ENCODE peak calls at places on chromosomes 2 and 18, in five cellular contexts. One of them, this sample, is unnamed. For H3K9me3 and H3K27me3, the result is how much of the 10 kb centered on the place peaks cover.

GRCh38 chr18:30920757-30921156 is 121.8 kb downstream of the DSC3 start:
- DNase-seq in naive thymus-derived CD4-positive, alpha-beta T cell: no peak
- DNase-seq in heart left ventricle: no peak
- DNase-seq in CD8-positive, alpha-beta memory T cell: no peak
- DNase-seq in CD4-positive, alpha-beta memory T cell: no peak
- DNase-seq in this sample: no peak

GRCh38 chr2:67453365-67453764 is 56.2 kb downstream of the ETAA1 start:
- DNase-seq in naive thymus-derived CD4-positive, alpha-beta T cell: no peak
- DNase-seq in heart left ventricle: no peak
- DNase-seq in CD8-positive, alpha-beta memory T cell: no peak
- DNase-seq in CD4-positive, alpha-beta memory T cell: no peak
- DNase-seq in this sample: no peak

GRCh38 chr2:152472524-152472923 is 137.6 kb downstream of the FMNL2 start:
- DNase-seq in naive thymus-derived CD4-positive, alpha-beta T cell: no peak
- DNase-seq in heart left ventricle: no peak
- DNase-seq in CD8-positive, alpha-beta memory T cell: no peak
- DNase-seq in CD4-positive, alpha-beta memory T cell: no peak
- DNase-seq in this sample: no peak

GRCh38 chr2:210443527-210443926 is 33.0 kb downstream of the LANCL1 start:
- DNase-seq in naive thymus-derived CD4-positive, alpha-beta T cell: no peak
- DNase-seq in heart left ventricle: no peak
- DNase-seq in CD8-positive, alpha-beta memory T cell: no peak
- DNase-seq in CD4-positive, alpha-beta memory T cell: no peak
- DNase-seq in this sample: no peak

GRCh38 chr2:166765141-166765540 is 123.1 kb upstream of the XIRP2 start:
- DNase-seq in naive thymus-derived CD4-positive, alpha-beta T cell: no peak
- DNase-seq in heart left ventricle: no peak
- DNase-seq in CD8-positive, alpha-beta memory T cell: no peak
- DNase-seq in CD4-positive, alpha-beta memory T cell: no peak
- DNase-seq in this sample: no peak

GRCh38 chr2:140975237-140975636 is 1155.6 kb downstream of the LRP1B start:
- DNase-seq in naive thymus-derived CD4-positive, alpha-beta T cell: no peak
- DNase-seq in heart left ventricle: no peak
- DNase-seq in CD8-positive, alpha-beta memory T cell: no peak
- DNase-seq in CD4-positive, alpha-beta memory T cell: no peak
- DNase-seq in this sample: no peak

GRCh38 chr2:63981702-63982103 is 37.5 kb downstream of the VPS54 start:
- DNase-seq in naive thymus-derived CD4-positive, alpha-beta T cell: no peak
- DNase-seq in heart left ventricle: no peak
- DNase-seq in CD8-positive, alpha-beta memory T cell: no peak
- DNase-seq in CD4-positive, alpha-beta memory T cell: no peak
- DNase-seq in this sample: no peak

GRCh38 chr2:119156105-119156890 is 2.3 kb downstream of the C1QL2 start:
- DNase-seq in naive thymus-derived CD4-positive, alpha-beta T cell: no peak
- DNase-seq in heart left ventricle: no peak
- DNase-seq in CD8-positive, alpha-beta memory T cell: no peak
- DNase-seq in CD4-positive, alpha-beta memory T cell: no peak
- DNase-seq in this sample: no peak

GRCh38 chr18:41456791-41457190 is 498.2 kb upstream of the PIK3C3 start:
- DNase-seq in naive thymus-derived CD4-positive, alpha-beta T cell: no peak
- DNase-seq in heart left ventricle: no peak
- DNase-seq in CD8-positive, alpha-beta memory T cell: no peak
- DNase-seq in CD4-positive, alpha-beta memory T cell: no peak
- DNase-seq in this sample: no peak

GRCh38 chr2:68747413-68747812 is 12.8 kb downstream of the ARHGAP25 start:
- DNase-seq in naive thymus-derived CD4-positive, alpha-beta T cell: no peak
- DNase-seq in heart left ventricle: no peak
- DNase-seq in CD8-positive, alpha-beta memory T cell: no peak
- DNase-seq in CD4-positive, alpha-beta memory T cell: no peak
- DNase-seq in this sample: peak

GRCh38 chr2:240204431-240205276 is 64.2 kb upstream of the OTOS start:
- DNase-seq in naive thymus-derived CD4-positive, alpha-beta T cell: no peak
- DNase-seq in heart left ventricle: peak
- DNase-seq in CD8-positive, alpha-beta memory T cell: no peak
- DNase-seq in CD4-positive, alpha-beta memory T cell: no peak
- DNase-seq in this sample: no peak

GRCh38 chr18:79507546-79508480 is 112.1 kb downstream of the NFATC1 start:
- DNase-seq in naive thymus-derived CD4-positive, alpha-beta T cell: peak
- DNase-seq in heart left ventricle: peak
- DNase-seq in CD8-positive, alpha-beta memory T cell: peak
- DNase-seq in CD4-positive, alpha-beta memory T cell: no peak
- DNase-seq in this sample: no peak

GRCh38 chr2:8548065-8548870 is 133.6 kb upstream of the ID2 start:
- DNase-seq in naive thymus-derived CD4-positive, alpha-beta T cell: no peak
- DNase-seq in heart left ventricle: no peak
- DNase-seq in CD8-positive, alpha-beta memory T cell: no peak
- DNase-seq in CD4-positive, alpha-beta memory T cell: no peak
- DNase-seq in this sample: no peak

GRCh38 chr18:6633370-6633769 is 96.1 kb upstream of the ARHGAP28 start:
- DNase-seq in naive thymus-derived CD4-positive, alpha-beta T cell: no peak
- DNase-seq in heart left ventricle: no peak
- DNase-seq in CD8-positive, alpha-beta memory T cell: no peak
- DNase-seq in CD4-positive, alpha-beta memory T cell: no peak
- DNase-seq in this sample: no peak

GRCh38 chr2:8644605-8645175 is 37.2 kb upstream of the ID2 start:
- DNase-seq in naive thymus-derived CD4-positive, alpha-beta T cell: no peak
- DNase-seq in heart left ventricle: no peak
- DNase-seq in CD8-positive, alpha-beta memory T cell: no peak
- DNase-seq in CD4-positive, alpha-beta memory T cell: no peak
- DNase-seq in this sample: no peak

GRCh38 chr2:235749121-235749780 is 255.4 kb downstream of the AGAP1 start:
- DNase-seq in naive thymus-derived CD4-positive, alpha-beta T cell: no peak
- DNase-seq in heart left ventricle: no peak
- DNase-seq in CD8-positive, alpha-beta memory T cell: no peak
- DNase-seq in CD4-positive, alpha-beta memory T cell: no peak
- DNase-seq in this sample: no peak

DNA sequence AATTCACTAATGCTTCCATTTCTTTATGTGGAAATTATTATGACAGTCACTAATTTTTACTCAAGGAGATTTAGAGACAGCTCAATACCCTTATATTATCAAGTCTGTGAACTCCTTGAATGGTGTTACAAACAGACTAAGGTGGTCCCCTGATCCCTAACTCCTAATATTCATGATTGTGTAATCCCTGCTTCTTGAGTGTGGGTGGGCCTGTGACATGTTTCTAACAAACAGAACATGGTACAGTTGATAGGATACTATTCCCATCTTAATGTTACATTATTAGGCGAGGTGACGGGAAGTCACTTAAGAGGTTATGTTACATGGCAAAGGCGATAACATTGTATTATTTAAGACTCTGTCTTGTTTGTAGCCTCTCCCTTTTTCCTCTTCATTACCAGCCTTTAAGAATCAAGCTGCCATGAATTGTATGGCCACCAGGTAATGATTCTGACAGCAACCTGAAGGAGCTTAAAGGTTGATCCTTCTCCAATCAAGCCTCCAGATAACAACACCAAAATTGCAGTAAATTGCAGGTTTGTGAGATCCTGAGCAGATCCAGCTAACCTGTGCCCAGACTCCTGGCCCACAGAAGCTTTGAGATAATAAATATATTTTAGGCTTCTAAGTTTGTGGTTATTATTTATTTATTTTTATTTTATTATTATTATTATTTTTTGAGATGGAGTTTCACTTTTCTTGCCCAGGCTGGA is 32.1 kb downstream of the CYTIP start:
- DNase-seq in naive thymus-derived CD4-positive, alpha-beta T cell: no peak
- DNase-seq in heart left ventricle: no peak
- DNase-seq in CD8-positive, alpha-beta memory T cell: no peak
- DNase-seq in CD4-positive, alpha-beta memory T cell: no peak
- DNase-seq in this sample: no peak
- H3K9me3 ChIP-seq in naive thymus-derived CD4-positive, alpha-beta T cell: under half
- H3K9me3 ChIP-seq in heart left ventricle: under half
- H3K9me3 ChIP-seq in CD8-positive, alpha-beta memory T cell: under half
- H3K9me3 ChIP-seq in CD4-positive, alpha-beta memory T cell: under half
- H3K9me3 ChIP-seq in this sample: under half

GRCh38 chr18:44816449-44816848 is 135.8 kb downstream of the SETBP1 start:
- DNase-seq in naive thymus-derived CD4-positive, alpha-beta T cell: no peak
- DNase-seq in heart left ventricle: no peak
- DNase-seq in CD8-positive, alpha-beta memory T cell: no peak
- DNase-seq in CD4-positive, alpha-beta memory T cell: no peak
- DNase-seq in this sample: no peak

GRCh38 chr18:44816028-44816427 is 135.3 kb downstream of the SETBP1 start:
- DNase-seq in naive thymus-derived CD4-positive, alpha-beta T cell: no peak
- DNase-seq in heart left ventricle: no peak
- DNase-seq in CD8-positive, alpha-beta memory T cell: no peak
- DNase-seq in CD4-positive, alpha-beta memory T cell: no peak
- DNase-seq in this sample: no peak

GRCh38 chr18:44819944-44820510 is 139.3 kb downstream of the SETBP1 start:
- DNase-seq in naive thymus-derived CD4-positive, alpha-beta T cell: no peak
- DNase-seq in heart left ventricle: peak
- DNase-seq in CD8-positive, alpha-beta memory T cell: no peak
- DNase-seq in CD4-positive, alpha-beta memory T cell: no peak
- DNase-seq in this sample: no peak

GRCh38 chr18:44818148-44818547 is 137.5 kb downstream of the SETBP1 start:
- DNase-seq in naive thymus-derived CD4-positive, alpha-beta T cell: no peak
- DNase-seq in heart left ventricle: no peak
- DNase-seq in CD8-positive, alpha-beta memory T cell: no peak
- DNase-seq in CD4-positive, alpha-beta memory T cell: no peak
- DNase-seq in this sample: no peak

GRCh38 chr18:44818668-44819403 is 138.1 kb downstream of the SETBP1 start:
- DNase-seq in naive thymus-derived CD4-positive, alpha-beta T cell: no peak
- DNase-seq in heart left ventricle: no peak
- DNase-seq in CD8-positive, alpha-beta memory T cell: no peak
- DNase-seq in CD4-positive, alpha-beta memory T cell: no peak
- DNase-seq in this sample: no peak
- H3K27ac ChIP-seq in naive thymus-derived CD4-positive, alpha-beta T cell: no peak
- H3K27ac ChIP-seq in heart left ventricle: no peak
- H3K27ac ChIP-seq in CD8-positive, alpha-beta memory T cell: no peak
- H3K27ac ChIP-seq in CD4-positive, alpha-beta memory T cell: no peak
- H3K27ac ChIP-seq in this sample: no peak

DNA sequence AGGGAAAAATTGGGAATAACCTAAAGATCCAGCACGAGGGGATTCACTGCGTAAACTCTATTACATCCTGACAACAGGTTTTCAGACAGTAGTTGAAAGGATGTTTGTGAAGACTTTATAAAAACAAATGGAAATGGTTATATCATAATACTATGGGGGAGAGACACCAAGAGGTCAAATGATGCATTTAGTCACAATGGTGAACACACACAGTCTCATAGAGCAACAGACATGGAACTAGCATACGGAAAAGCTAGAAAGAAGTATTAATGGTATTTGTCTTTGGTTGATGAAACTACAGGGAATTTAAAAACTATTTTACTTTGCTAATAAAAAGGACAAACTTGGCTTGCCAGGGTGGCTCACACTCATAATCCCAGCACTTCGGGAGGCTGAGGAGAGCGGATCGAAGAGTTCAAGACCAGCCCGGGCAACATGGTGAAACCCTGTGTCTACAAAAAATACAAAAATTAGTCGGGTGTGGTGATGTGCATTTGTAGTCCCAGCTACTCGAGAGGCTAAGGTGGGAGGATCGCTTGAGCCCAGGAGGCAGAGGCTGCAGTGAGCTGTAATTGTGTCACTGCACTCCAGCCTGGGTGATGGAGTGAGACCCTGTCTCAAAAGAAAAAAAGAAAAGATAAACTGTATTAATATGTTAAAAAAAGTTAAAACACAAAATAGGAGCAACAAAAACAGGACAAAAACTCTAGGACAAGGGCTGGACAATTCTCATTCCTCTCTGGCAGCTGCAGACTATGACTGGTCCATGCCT is 94.8 kb downstream of the MYCN start:
- DNase-seq in naive thymus-derived CD4-positive, alpha-beta T cell: no peak
- DNase-seq in heart left ventricle: no peak
- DNase-seq in CD8-positive, alpha-beta memory T cell: no peak
- DNase-seq in CD4-positive, alpha-beta memory T cell: no peak
- DNase-seq in this sample: no peak
- H3K27me3 ChIP-seq in naive thymus-derived CD4-positive, alpha-beta T cell: under half
- H3K27me3 ChIP-seq in heart left ventricle: under half
- H3K27me3 ChIP-seq in CD8-positive, alpha-beta memory T cell: under half
- H3K27me3 ChIP-seq in CD4-positive, alpha-beta memory T cell: under half
- H3K27me3 ChIP-seq in this sample: under half

GRCh38 chr18:14963246-14963645 is 215.3 kb downstream of the ANKRD30B start:
- DNase-seq in naive thymus-derived CD4-positive, alpha-beta T cell: no peak
- DNase-seq in heart left ventricle: no peak
- DNase-seq in CD8-positive, alpha-beta memory T cell: no peak
- DNase-seq in CD4-positive, alpha-beta memory T cell: no peak
- DNase-seq in this sample: peak

GRCh38 chr18:14962626-14963025 is 214.7 kb downstream of the ANKRD30B start:
- DNase-seq in naive thymus-derived CD4-positive, alpha-beta T cell: no peak
- DNase-seq in heart left ventricle: no peak
- DNase-seq in CD8-positive, alpha-beta memory T cell: no peak
- DNase-seq in CD4-positive, alpha-beta memory T cell: no peak
- DNase-seq in this sample: peak

GRCh38 chr18:14959550-14959949 is 211.6 kb downstream of the ANKRD30B start:
- DNase-seq in naive thymus-derived CD4-positive, alpha-beta T cell: no peak
- DNase-seq in heart left ventricle: no peak
- DNase-seq in CD8-positive, alpha-beta memory T cell: no peak
- DNase-seq in CD4-positive, alpha-beta memory T cell: no peak
- DNase-seq in this sample: peak

GRCh38 chr18:14964002-14964401 is 216.0 kb downstream of the ANKRD30B start:
- DNase-seq in naive thymus-derived CD4-positive, alpha-beta T cell: no peak
- DNase-seq in heart left ventricle: no peak
- DNase-seq in CD8-positive, alpha-beta memory T cell: no peak
- DNase-seq in CD4-positive, alpha-beta memory T cell: no peak
- DNase-seq in this sample: peak

DNA sequence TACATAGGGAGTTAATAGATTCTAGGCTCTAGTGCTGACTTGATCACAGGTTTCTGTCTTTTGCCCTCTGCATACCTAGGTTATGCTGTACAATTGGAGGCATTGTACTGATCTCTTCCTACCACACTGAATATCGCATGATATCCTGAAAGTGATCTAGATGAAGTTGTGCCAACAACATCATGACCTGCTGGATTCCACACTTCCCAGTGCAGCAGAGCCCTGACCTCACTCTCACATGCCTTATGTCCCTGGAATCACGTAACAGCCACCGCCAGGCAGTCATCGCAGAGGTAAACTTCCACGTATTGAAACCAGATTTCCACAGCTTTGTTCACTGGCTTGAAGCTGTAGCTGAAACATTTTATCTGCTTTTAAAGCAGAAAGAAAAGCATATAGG is 214.0 kb downstream of the ANKRD30B start:
- DNase-seq in naive thymus-derived CD4-positive, alpha-beta T cell: no peak
- DNase-seq in heart left ventricle: no peak
- DNase-seq in CD8-positive, alpha-beta memory T cell: no peak
- DNase-seq in CD4-positive, alpha-beta memory T cell: no peak
- DNase-seq in this sample: peak
- H3K9me3 ChIP-seq in naive thymus-derived CD4-positive, alpha-beta T cell: under half
- H3K9me3 ChIP-seq in heart left ventricle: under half
- H3K9me3 ChIP-seq in CD8-positive, alpha-beta memory T cell: under half
- H3K9me3 ChIP-seq in CD4-positive, alpha-beta memory T cell: under half
- H3K9me3 ChIP-seq in this sample: under half

GRCh38 chr18:8706545-8706980 is 1.2 kb downstream of the MTCL1 start:
- DNase-seq in naive thymus-derived CD4-positive, alpha-beta T cell: peak
- DNase-seq in heart left ventricle: no peak
- DNase-seq in CD8-positive, alpha-beta memory T cell: no peak
- DNase-seq in CD4-positive, alpha-beta memory T cell: peak
- DNase-seq in this sample: no peak

GRCh38 chr18:8704361-8705279 is 736 bp upstream of the MTCL1 start:
- DNase-seq in naive thymus-derived CD4-positive, alpha-beta T cell: peak
- DNase-seq in heart left ventricle: peak
- DNase-seq in CD8-positive, alpha-beta memory T cell: peak
- DNase-seq in CD4-positive, alpha-beta memory T cell: peak
- DNase-seq in this sample: peak

GRCh38 chr18:8705280-8705940 is at the start of gene MTCL1:
- DNase-seq in naive thymus-derived CD4-positive, alpha-beta T cell: peak
- DNase-seq in heart left ventricle: peak
- DNase-seq in CD8-positive, alpha-beta memory T cell: peak
- DNase-seq in CD4-positive, alpha-beta memory T cell: peak
- DNase-seq in this sample: peak

GRCh38 chr18:8706981-8707940 is 1.9 kb downstream of the MTCL1 start:
- DNase-seq in naive thymus-derived CD4-positive, alpha-beta T cell: peak
- DNase-seq in heart left ventricle: peak
- DNase-seq in CD8-positive, alpha-beta memory T cell: no peak
- DNase-seq in CD4-positive, alpha-beta memory T cell: no peak
- DNase-seq in this sample: peak

GRCh38 chr18:8705941-8706544 is 687 bp downstream of the MTCL1 start:
- DNase-seq in naive thymus-derived CD4-positive, alpha-beta T cell: peak
- DNase-seq in heart left ventricle: peak
- DNase-seq in CD8-positive, alpha-beta memory T cell: no peak
- DNase-seq in CD4-positive, alpha-beta memory T cell: peak
- DNase-seq in this sample: no peak
- H3K27ac ChIP-seq in naive thymus-derived CD4-positive, alpha-beta T cell: no peak
- H3K27ac ChIP-seq in heart left ventricle: peak
- H3K27ac ChIP-seq in CD8-positive, alpha-beta memory T cell: no peak
- H3K27ac ChIP-seq in CD4-positive, alpha-beta memory T cell: no peak
- H3K27ac ChIP-seq in this sample: no peak

This sample was measured in lung.